ENCODE peak calls at places on chromosome 17, in nine cellular contexts. One of them, this sample, is unnamed.

GRCh38 chr17:79835953-79836951 is 3.0 kb downstream of the CBX4 start:
- DNase-seq in ovary: no peak
- DNase-seq in Calu3: no peak
- DNase-seq in HCT116: peak; percentile 42
- DNase-seq in breast epithelium: no peak
- DNase-seq in MV-4-11: peak; percentile 87
- DNase-seq in heart right ventricle: no peak
- DNase-seq in NCI-H82: peak; percentile 97
- DNase-seq in COLO829: no peak
- DNase-seq in this sample: no peak

GRCh38 chr17:17933775-17934174 is 38.4 kb downstream of the TOM1L2 start:
- DNase-seq in heart right ventricle: no peak
- DNase-seq in COLO829: no peak
- DNase-seq in MV-4-11: no peak
- DNase-seq in breast epithelium: no peak
- DNase-seq in Calu3: no peak
- DNase-seq in NCI-H82: no peak
- DNase-seq in HCT116: no peak
- DNase-seq in ovary: no peak
- DNase-seq in this sample: no peak

GRCh38 chr17:60442271-60443201 is 20.2 kb downstream of the CHCT1 start:
- DNase-seq in NCI-H82: no peak
- DNase-seq in Calu3: no peak
- DNase-seq in HCT116: no peak
- DNase-seq in COLO829: peak; percentile 75
- DNase-seq in heart right ventricle: no peak
- DNase-seq in breast epithelium: no peak
- DNase-seq in MV-4-11: peak; percentile 47
- DNase-seq in ovary: no peak
- DNase-seq in this sample: peak; percentile 83

GRCh38 chr17:67413399-67413798 is 36.3 kb downstream of the PITPNC1 start:
- DNase-seq in ovary: no peak
- DNase-seq in breast epithelium: no peak
- DNase-seq in heart right ventricle: no peak
- DNase-seq in COLO829: no peak
- DNase-seq in MV-4-11: no peak
- DNase-seq in Calu3: no peak
- DNase-seq in HCT116: no peak
- DNase-seq in NCI-H82: no peak
- DNase-seq in this sample: no peak

GRCh38 chr17:70254735-70255460 is 85.6 kb downstream of the KCNJ2 start:
- DNase-seq in HCT116: no peak
- DNase-seq in Calu3: no peak
- DNase-seq in breast epithelium: no peak
- DNase-seq in NCI-H82: peak; percentile 4
- DNase-seq in COLO829: no peak
- DNase-seq in heart right ventricle: no peak
- DNase-seq in MV-4-11: no peak
- DNase-seq in ovary: no peak
- DNase-seq in this sample: no peak

GRCh38 chr17:77445908-77446535 is 305.3 kb downstream of the SEC14L1 start:
- DNase-seq in ovary: no peak
- DNase-seq in breast epithelium: no peak
- DNase-seq in heart right ventricle: no peak
- DNase-seq in NCI-H82: no peak
- DNase-seq in HCT116: no peak
- DNase-seq in Calu3: peak; percentile 66
- DNase-seq in COLO829: peak; percentile 52
- DNase-seq in MV-4-11: peak; percentile 81
- DNase-seq in this sample: no peak

GRCh38 chr17:57433396-57433944 is 177.1 kb downstream of the MSI2 start:
- DNase-seq in breast epithelium: no peak
- DNase-seq in Calu3: no peak
- DNase-seq in MV-4-11: no peak
- DNase-seq in HCT116: no peak
- DNase-seq in COLO829: no peak
- DNase-seq in heart right ventricle: no peak
- DNase-seq in ovary: no peak
- DNase-seq in NCI-H82: no peak
- DNase-seq in this sample: no peak

GRCh38 chr17:7023576-7024401 is 939 bp downstream of the BCL6B start:
- DNase-seq in COLO829: peak; percentile 90
- DNase-seq in HCT116: peak; percentile 86
- DNase-seq in MV-4-11: peak; percentile 97
- DNase-seq in Calu3: no peak
- DNase-seq in ovary: peak; percentile 91
- DNase-seq in heart right ventricle: peak; percentile 94
- DNase-seq in NCI-H82: peak; percentile 84
- DNase-seq in breast epithelium: peak; percentile 86
- DNase-seq in this sample: no peak

GRCh38 chr17:82384051-82384729 is 12.6 kb downstream of the UTS2R start:
- DNase-seq in Calu3: no peak
- DNase-seq in HCT116: no peak
- DNase-seq in breast epithelium: no peak
- DNase-seq in COLO829: no peak
- DNase-seq in MV-4-11: no peak
- DNase-seq in heart right ventricle: no peak
- DNase-seq in ovary: no peak
- DNase-seq in NCI-H82: no peak
- DNase-seq in this sample: peak; percentile 29

GRCh38 chr17:65154770-65155589 is 17.8 kb downstream of the RGS9 start:
- DNase-seq in MV-4-11: peak; percentile 94
- DNase-seq in COLO829: no peak
- DNase-seq in breast epithelium: no peak
- DNase-seq in heart right ventricle: no peak
- DNase-seq in HCT116: no peak
- DNase-seq in Calu3: no peak
- DNase-seq in ovary: no peak
- DNase-seq in NCI-H82: peak; percentile 75
- DNase-seq in this sample: no peak

GRCh38 chr17:15444805-15445204 is 22.6 kb downstream of the CDRT4 start:
- DNase-seq in Calu3: no peak
- DNase-seq in heart right ventricle: no peak
- DNase-seq in NCI-H82: no peak
- DNase-seq in ovary: no peak
- DNase-seq in COLO829: no peak
- DNase-seq in HCT116: no peak
- DNase-seq in MV-4-11: no peak
- DNase-seq in breast epithelium: no peak
- DNase-seq in this sample: no peak

GRCh38 chr17:79915850-79916430 is 76.7 kb upstream of the CBX4 start:
- DNase-seq in NCI-H82: no peak
- DNase-seq in Calu3: peak; percentile 94
- DNase-seq in breast epithelium: peak; percentile 36
- DNase-seq in heart right ventricle: peak; percentile 52
- DNase-seq in COLO829: no peak
- DNase-seq in MV-4-11: peak; percentile 39
- DNase-seq in ovary: peak; percentile 51
- DNase-seq in HCT116: peak; percentile 72
- DNase-seq in this sample: peak; percentile 75